ENCODE peak calls at places on chromosomes 6 and 20, in eight cellular contexts. E, J, F, G, Z, T, C and K are unnamed samples.

GRCh38 chr20:42531675-42531985 is 658.1 kb downstream of the PTPRT start:
- DNase-seq in G (no peak), E (no peak), T (no peak), Z (no peak), J (peak; percentile 91), F (no peak), C (no peak), K (no peak)

GRCh38 chr6:45586216-45587171 is 208.8 kb upstream of the SUPT3H start:
- DNase-seq in J (no peak), F (no peak), G (peak; percentile 83), E (no peak), Z (no peak), C (peak; percentile 43), T (no peak), K (peak; percentile 73)

GRCh38 chr6:128370072-128370471 is 150.3 kb downstream of the PTPRK start:
- DNase-seq in Z (no peak), T (no peak), E (no peak), F (no peak), G (no peak), C (no peak), J (no peak), K (peak; percentile 55)

GRCh38 chr20:11170565-11170964 is 496.8 kb upstream of the JAG1 start:
- DNase-seq in T (no peak), C (no peak), G (no peak), E (no peak), J (no peak), F (no peak), Z (no peak), K (no peak)

GRCh38 chr6:35327349-35328027 is 14.9 kb upstream of the PPARD start:
- DNase-seq in F (peak; percentile 18), Z (peak; percentile 26), C (peak; percentile 72), T (peak; percentile 32), E (peak; percentile 79), J (peak; percentile 37), G (peak; percentile 64), K (peak; percentile 56)

GRCh38 chr20:37299718-37300529 is 10.5 kb downstream of the MANBAL start:
- DNase-seq in E (no peak), Z (no peak), G (no peak), T (no peak), F (no peak), J (no peak), C (no peak), K (no peak)

GRCh38 chr20:32110727-32111126 is 1.2 kb downstream of the TM9SF4 start:
- DNase-seq in E (no peak), T (no peak), J (no peak), C (no peak), G (no peak), F (no peak), Z (no peak), K (no peak)

GRCh38 chr6:28462401-28462800 is 19.1 kb upstream of the ZSCAN23 start:
- DNase-seq in C (no peak), E (no peak), T (no peak), F (no peak), Z (no peak), J (no peak), G (no peak), K (no peak)

GRCh38 chr6:38192486-38192885 is 373.0 kb downstream of the ZFAND3 start:
- DNase-seq in F (no peak), G (no peak), J (no peak), T (no peak), E (no peak), C (no peak), Z (no peak), K (no peak)

GRCh38 chr6:167416676-167417430 is 92.0 kb downstream of the TTLL2 start:
- DNase-seq in T (no peak), G (no peak), F (peak; percentile 25), J (no peak), Z (no peak), E (no peak), C (no peak), K (no peak)

GRCh38 chr6:108661430-108661829 is 100.7 kb downstream of the FOXO3 start:
- DNase-seq in T (no peak), J (no peak), F (no peak), C (no peak), Z (no peak), E (no peak), G (no peak), K (no peak)

GRCh38 chr20:5451643-5452210 is 135.0 kb upstream of the PROKR2 start:
- DNase-seq in Z (no peak), T (no peak), G (no peak), C (no peak), J (no peak), F (no peak), E (no peak), K (no peak)

GRCh38 chr6:44481056-44481455 is 93.5 kb downstream of the CDC5L start:
- DNase-seq in T (no peak), J (no peak), E (no peak), F (no peak), G (no peak), C (no peak), Z (no peak), K (no peak)

GRCh38 chr6:12012231-12012565 is at the start of gene HIVEP1:
- DNase-seq in G (no peak), E (no peak), T (no peak), J (no peak), C (no peak), F (no peak), Z (peak; percentile 42), K (no peak)

GRCh38 chr6:148457137-148457842 is 114.7 kb downstream of the SASH1 start:
- DNase-seq in J (no peak), T (no peak), C (no peak), Z (no peak), E (no peak), F (no peak), G (no peak), K (no peak)

GRCh38 chr6:112286010-112286409 is 31.6 kb upstream of the LAMA4 start:
- DNase-seq in G (no peak), Z (no peak), J (no peak), F (no peak), E (no peak), C (peak; percentile 8), T (no peak), K (no peak)

GRCh38 chr20:63137851-63138415 is 78.0 kb downstream of the YTHDF1 start:
- DNase-seq in F (no peak), G (no peak), J (no peak), Z (no peak), C (no peak), T (no peak), E (no peak), K (no peak)

GRCh38 chr20:58691773-58692578 is 624 bp upstream of the NPEPL1 start:
- DNase-seq in Z (no peak), G (no peak), T (peak; percentile 45), F (no peak), J (no peak), E (peak; percentile 58), C (no peak), K (no peak)

GRCh38 chr6:144360401-144360800 is 75.3 kb downstream of the UTRN start:
- DNase-seq in T (no peak), G (no peak), Z (no peak), E (peak; percentile 53), C (no peak), F (no peak), J (no peak), K (no peak)

GRCh38 chr6:99614430-99615161 is 8.0 kb downstream of the PRDM13 start:
- DNase-seq in F (peak; percentile 70), E (peak; percentile 75), C (no peak), J (peak; percentile 58), T (no peak), Z (no peak), G (no peak), K (no peak)

GRCh38 chr6:1201547-1202200 is 110.2 kb upstream of the FOXQ1 start:
- DNase-seq in J (no peak), T (no peak), G (no peak), F (no peak), C (no peak), E (no peak), Z (no peak), K (no peak)

GRCh38 chr6:30670760-30671527 is 1.9 kb downstream of the DHX16 start:
- DNase-seq in J (no peak), E (no peak), Z (no peak), F (no peak), G (no peak), T (no peak), C (no peak), K (no peak)

GRCh38 chr6:101016163-101016562 is 135.0 kb upstream of the ASCC3 start:
- DNase-seq in T (no peak), C (no peak), J (no peak), G (no peak), Z (no peak), F (no peak), E (no peak), K (no peak)

GRCh38 chr20:17794400-17794799 is 94.6 kb downstream of the BANF2 start:
- DNase-seq in G (no peak), T (no peak), J (no peak), Z (no peak), C (no peak), F (no peak), E (no peak), K (no peak)

GRCh38 chr6:30820196-30820595 is 64.1 kb upstream of the DDR1 start:
- DNase-seq in Z (no peak), E (no peak), J (no peak), C (no peak), G (no peak), T (no peak), F (no peak), K (peak; percentile 92)

GRCh38 chr6:91539451-91539850 is 952.6 kb upstream of the MAP3K7 start:
- DNase-seq in E (no peak), T (no peak), J (peak; percentile 64), Z (no peak), C (no peak), F (peak; percentile 3), G (no peak), K (no peak)

GRCh38 chr20:44728835-44729342 is 13.7 kb downstream of the CCN5 start:
- DNase-seq in G (no peak), T (no peak), C (no peak), F (peak; percentile 80), E (peak; percentile 71), Z (no peak), J (peak; percentile 82), K (peak; percentile 90)

GRCh38 chr6:157811476-157812173 is 11.4 kb upstream of the SNX9 start:
- DNase-seq in E (no peak), J (no peak), C (no peak), Z (no peak), G (no peak), T (no peak), F (no peak), K (no peak)

GRCh38 chr6:83696674-83697073 is 12.2 kb downstream of the SNAP91 start:
- DNase-seq in G (no peak), F (no peak), Z (no peak), T (no peak), C (no peak), E (no peak), J (no peak), K (no peak)

GRCh38 chr20:50057409-50058053 is 55.4 kb downstream of the UBE2V1 start:
- DNase-seq in E (no peak), C (no peak), Z (no peak), F (no peak), T (no peak), J (no peak), G (no peak), K (no peak)

GRCh38 chr6:165823609-165824326 is 160.7 kb upstream of the PDE10A start:
- DNase-seq in F (no peak), E (no peak), C (no peak), T (no peak), Z (no peak), G (no peak), J (no peak), K (no peak)

GRCh38 chr6:33192671-33193602 is 670 bp upstream of the COL11A2 start:
- DNase-seq in T (peak; percentile 41), E (no peak), G (no peak), C (no peak), Z (no peak), J (peak; percentile 14), F (no peak), K (no peak)